ENCODE peak calls at places on chromosomes 11 and 22, in nine cellular contexts. O is heart right ventricle, U is AG09319, G is GM23338, I is natural killer cell, W is right lobe of liver, H is cardiac fibroblast, N is right atrium auricular region, J is fibroblast of mammary gland. T is an unnamed sample.

GRCh38 chr11:63670077-63670737 is 969 bp downstream of the ATL3 start:
- DNase-seq in O (no peak), U (no peak), G (no peak), I (no peak), W (no peak), H (peak), N (no peak), J (peak), T (no peak)

GRCh38 chr11:19595840-19596751 is 116.5 kb upstream of the NAV2 start:
- DNase-seq in O (peak), U (no peak), G (no peak), I (no peak), W (peak), H (peak), N (peak), J (peak), T (no peak)

GRCh38 chr11:21133722-21134121 is 464.3 kb downstream of the NELL1 start:
- DNase-seq in O (no peak), U (no peak), G (no peak), I (no peak), W (no peak), H (no peak), N (no peak), J (no peak), T (no peak)

GRCh38 chr11:86931965-86932332 is 23.2 kb downstream of the FZD4 start:
- DNase-seq in O (no peak), U (no peak), G (no peak), I (no peak), W (no peak), H (peak), N (no peak), J (peak), T (no peak)

GRCh38 chr11:85626496-85626895 is 648 bp downstream of the DLG2 start:
- DNase-seq in O (no peak), U (no peak), G (no peak), I (no peak), W (peak), H (no peak), N (no peak), J (no peak), T (no peak)

GRCh38 chr11:111301004-111301839 is 2.9 kb downstream of the POU2AF3 start:
- DNase-seq in O (no peak), U (no peak), G (no peak), I (no peak), W (peak), H (no peak), N (no peak), J (no peak), T (no peak)

GRCh38 chr11:8017071-8017470 is 29.9 kb downstream of the EIF3F start:
- DNase-seq in O (no peak), U (no peak), G (no peak), I (no peak), W (no peak), H (no peak), N (peak), J (no peak), T (no peak)

GRCh38 chr11:79067355-79067685 is 373.5 kb downstream of the TENM4 start:
- DNase-seq in O (no peak), U (no peak), G (no peak), I (no peak), W (no peak), H (no peak), N (no peak), J (no peak), T (no peak)

GRCh38 chr11:128095459-128096096 is 491.8 kb downstream of the ETS1 start:
- DNase-seq in O (no peak), U (peak), G (no peak), I (no peak), W (no peak), H (peak), N (no peak), J (peak), T (no peak)
- TF ChIP-seq CTCF in O (no peak), U (no peak), G (peak), I (no peak), W (no peak), H (peak), N (no peak), J (no peak), T (no peak)

GRCh38 chr11:47186076-47186936 is at the start of gene PACSIN3:
- DNase-seq in O (peak), U (no peak), G (peak), I (no peak), W (no peak), H (peak), N (no peak), J (no peak), T (no peak)
- TF ChIP-seq CTCF in O (no peak), U (no peak), G (no peak), I (no peak), W (no peak), H (no peak), N (no peak), J (no peak), T (no peak)

DNA sequence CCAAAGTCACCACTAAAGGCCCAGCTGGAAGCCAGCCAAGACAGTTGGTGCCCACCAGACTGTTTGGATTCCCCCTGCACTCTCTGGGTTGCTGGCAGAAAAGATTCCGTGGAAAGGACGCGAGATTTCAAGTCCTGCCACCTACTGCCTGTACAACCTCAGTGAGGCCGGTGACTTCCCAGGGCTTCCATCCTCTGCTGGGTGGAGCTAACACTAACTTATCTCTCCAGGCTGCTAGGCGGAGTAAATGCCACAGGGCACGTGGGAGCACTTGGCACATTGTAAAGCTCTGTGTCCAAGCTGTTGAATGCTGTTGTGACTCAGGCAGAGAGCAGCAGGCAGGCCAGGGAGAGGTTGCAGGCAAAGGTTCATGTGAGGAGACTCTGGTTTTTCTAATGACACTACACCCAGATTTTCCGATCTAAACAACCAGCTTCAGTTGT is 50.9 kb upstream of the CDON start:
- DNase-seq in O (peak), U (peak), G (no peak), I (no peak), W (peak), H (peak), N (peak), J (peak), T (no peak)
- TF ChIP-seq CTCF in O (peak), U (peak), G (peak), I (no peak), W (peak), H (no peak), N (no peak), J (no peak), T (no peak)

DNA sequence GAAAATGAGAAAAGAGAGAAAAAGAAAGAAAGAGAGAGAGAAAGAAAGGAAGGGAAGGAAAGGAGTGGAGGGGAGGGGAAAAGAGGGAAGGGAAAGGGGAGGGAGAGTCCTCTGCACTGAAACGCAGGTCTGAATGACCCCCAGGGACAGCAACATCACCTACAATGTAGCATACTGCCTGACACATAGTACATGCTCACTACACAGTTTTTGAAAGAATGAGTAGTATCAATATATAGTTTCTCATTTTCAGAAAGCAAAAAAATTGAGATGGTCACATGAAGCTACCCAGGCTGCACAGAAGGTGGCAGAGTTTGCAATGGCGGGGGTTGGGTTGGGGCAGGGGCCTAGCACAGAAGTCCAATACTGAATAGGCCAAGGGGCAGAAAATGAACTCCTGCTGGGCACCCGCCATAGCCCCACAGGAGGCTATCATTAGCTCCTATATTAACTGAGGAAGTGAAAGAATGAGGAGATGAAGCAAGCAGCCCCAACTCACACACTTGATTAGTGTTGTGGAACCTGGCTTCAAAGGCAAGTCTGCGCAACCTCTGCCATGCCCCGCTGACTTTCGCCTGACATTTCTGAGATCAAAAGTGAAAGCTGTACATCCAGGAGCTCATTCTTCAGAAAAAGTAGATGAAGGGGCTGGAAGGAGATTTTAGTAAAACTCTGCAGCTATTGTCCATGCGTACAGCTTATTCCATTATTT is 241.2 kb upstream of the SYN3 start:
- DNase-seq in O (no peak), U (no peak), G (no peak), I (no peak), W (no peak), H (no peak), N (no peak), J (no peak), T (no peak)
- TF ChIP-seq CTCF in O (no peak), U (no peak), G (peak), I (no peak), W (peak), H (no peak), N (no peak), J (no peak), T (no peak)

GRCh38 chr11:134261626-134262488 is 8.5 kb downstream of the ACAD8 start:
- DNase-seq in O (no peak), U (no peak), G (peak), I (no peak), W (no peak), H (peak), N (no peak), J (peak), T (peak)
- TF ChIP-seq CTCF in O (peak), U (peak), G (peak), I (no peak), W (peak), H (peak), N (peak), J (peak), T (peak)

GRCh38 chr11:61567286-61568061 is 13.4 kb downstream of the SYT7 start:
- DNase-seq in O (peak), U (peak), G (peak), I (peak), W (peak), H (peak), N (peak), J (peak), T (no peak)
- TF ChIP-seq CTCF in O (peak), U (peak), G (peak), I (no peak), W (peak), H (peak), N (peak), J (peak), T (peak)

GRCh38 chr22:45690008-45690407 is 18.4 kb downstream of the ATXN10 start:
- DNase-seq in O (no peak), U (no peak), G (no peak), I (no peak), W (no peak), H (no peak), N (no peak), J (no peak), T (no peak)
- TF ChIP-seq CTCF in O (no peak), U (no peak), G (no peak), I (no peak), W (no peak), H (no peak), N (no peak), J (no peak), T (no peak)

GRCh38 chr22:43749473-43749872 is 62.6 kb downstream of the EFCAB6 start:
- DNase-seq in O (no peak), U (no peak), G (peak), I (no peak), W (no peak), H (no peak), N (no peak), J (no peak), T (no peak)

GRCh38 chr22:43743929-43744643 is 68.0 kb downstream of the EFCAB6 start:
- DNase-seq in O (no peak), U (no peak), G (no peak), I (no peak), W (no peak), H (no peak), N (no peak), J (no peak), T (no peak)

GRCh38 chr22:43745783-43746356 is 66.2 kb downstream of the EFCAB6 start:
- DNase-seq in O (no peak), U (no peak), G (no peak), I (no peak), W (no peak), H (no peak), N (no peak), J (no peak), T (no peak)

GRCh38 chr22:43750751-43751150 is 61.4 kb downstream of the EFCAB6 start:
- DNase-seq in O (no peak), U (no peak), G (no peak), I (no peak), W (no peak), H (no peak), N (no peak), J (no peak), T (no peak)

DNA sequence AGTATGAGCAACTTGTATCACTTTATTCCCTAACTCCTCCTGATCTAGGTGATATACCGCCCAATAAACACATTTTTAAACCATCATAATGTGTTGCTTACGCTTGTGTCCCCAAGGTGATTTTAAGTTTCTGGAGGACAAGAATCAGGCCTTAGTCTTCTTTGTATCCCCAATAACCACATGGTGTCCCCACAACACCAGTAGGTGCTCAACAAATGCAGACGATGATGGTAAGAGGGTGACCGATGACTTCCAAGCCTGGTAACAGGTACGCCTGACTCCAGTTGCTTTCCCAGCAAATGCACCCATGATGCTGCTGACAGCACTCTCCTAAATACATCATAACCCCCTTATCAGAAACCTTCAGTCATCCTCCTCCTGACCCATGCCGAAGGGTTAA is 64.2 kb downstream of the EFCAB6 start:
- DNase-seq in O (no peak), U (no peak), G (no peak), I (no peak), W (no peak), H (peak), N (no peak), J (peak), T (no peak)
- TF ChIP-seq CTCF in O (no peak), U (no peak), G (peak), I (no peak), W (peak), H (no peak), N (no peak), J (no peak), T (no peak)

T was measured in D721Med.